ENCODE peak calls at places on chromosomes 12 and 14, in seven cellular contexts. One of them, this sample, is unnamed.

GRCh38 chr12:49416892-49417291 is 49.6 kb downstream of the SPATS2 start:
- DNase-seq in RKO: no peak
- DNase-seq in CD8-positive, alpha-beta T cell: no peak
- DNase-seq in NCI-H2107: no peak
- DNase-seq in activated naive CD4-positive, alpha-beta T cell treated with anti-CD3 and anti-CD28 coated beads, Interleukin-2, amount 10 ng/mL, durations not matched to agents 7 days and 5 days: no peak
- DNase-seq in astrocyte of the spinal cord: no peak
- DNase-seq in fibroblast of pulmonary artery: no peak
- DNase-seq in this sample: no peak

GRCh38 chr12:49985981-49986380 is 13.2 kb downstream of the AQP6 start:
- DNase-seq in RKO: no peak
- DNase-seq in CD8-positive, alpha-beta T cell: no peak
- DNase-seq in NCI-H2107: no peak
- DNase-seq in activated naive CD4-positive, alpha-beta T cell treated with anti-CD3 and anti-CD28 coated beads, Interleukin-2, amount 10 ng/mL, durations not matched to agents 7 days and 5 days: no peak
- DNase-seq in astrocyte of the spinal cord: peak; percentile 24
- DNase-seq in fibroblast of pulmonary artery: no peak
- DNase-seq in this sample: no peak

GRCh38 chr14:32507029-32507984 is 178.2 kb downstream of the AKAP6 start:
- DNase-seq in RKO: peak; percentile 33
- DNase-seq in CD8-positive, alpha-beta T cell: no peak
- DNase-seq in NCI-H2107: no peak
- DNase-seq in activated naive CD4-positive, alpha-beta T cell treated with anti-CD3 and anti-CD28 coated beads, Interleukin-2, amount 10 ng/mL, durations not matched to agents 7 days and 5 days: no peak
- DNase-seq in astrocyte of the spinal cord: peak; percentile 89
- DNase-seq in fibroblast of pulmonary artery: peak; percentile 77
- DNase-seq in this sample: peak; percentile 77

GRCh38 chr12:32284561-32284960 is 114.8 kb upstream of the FGD4 start:
- DNase-seq in RKO: no peak
- DNase-seq in CD8-positive, alpha-beta T cell: no peak
- DNase-seq in NCI-H2107: no peak
- DNase-seq in activated naive CD4-positive, alpha-beta T cell treated with anti-CD3 and anti-CD28 coated beads, Interleukin-2, amount 10 ng/mL, durations not matched to agents 7 days and 5 days: no peak
- DNase-seq in astrocyte of the spinal cord: no peak
- DNase-seq in fibroblast of pulmonary artery: no peak
- DNase-seq in this sample: no peak

GRCh38 chr14:102591372-102591943 is 991 bp upstream of the RCOR1 start:
- DNase-seq in RKO: peak; percentile 57
- DNase-seq in CD8-positive, alpha-beta T cell: peak; percentile 63
- DNase-seq in NCI-H2107: no peak
- DNase-seq in activated naive CD4-positive, alpha-beta T cell treated with anti-CD3 and anti-CD28 coated beads, Interleukin-2, amount 10 ng/mL, durations not matched to agents 7 days and 5 days: peak; percentile 54
- DNase-seq in astrocyte of the spinal cord: peak; percentile 40
- DNase-seq in fibroblast of pulmonary artery: no peak
- DNase-seq in this sample: peak; percentile 54

GRCh38 chr14:49220492-49220891 is 365.7 kb downstream of the RPS29 start:
- DNase-seq in RKO: no peak
- DNase-seq in CD8-positive, alpha-beta T cell: no peak
- DNase-seq in NCI-H2107: no peak
- DNase-seq in activated naive CD4-positive, alpha-beta T cell treated with anti-CD3 and anti-CD28 coated beads, Interleukin-2, amount 10 ng/mL, durations not matched to agents 7 days and 5 days: no peak
- DNase-seq in astrocyte of the spinal cord: peak; percentile 2
- DNase-seq in fibroblast of pulmonary artery: no peak
- DNase-seq in this sample: no peak

GRCh38 chr14:76922599-76922998 is 96.4 kb downstream of the LRRC74A start:
- DNase-seq in RKO: no peak
- DNase-seq in CD8-positive, alpha-beta T cell: no peak
- DNase-seq in NCI-H2107: no peak
- DNase-seq in activated naive CD4-positive, alpha-beta T cell treated with anti-CD3 and anti-CD28 coated beads, Interleukin-2, amount 10 ng/mL, durations not matched to agents 7 days and 5 days: no peak
- DNase-seq in astrocyte of the spinal cord: peak; percentile 33
- DNase-seq in fibroblast of pulmonary artery: peak; percentile 44
- DNase-seq in this sample: no peak

GRCh38 chr12:108798551-108799221 is 58.7 kb downstream of the SSH1 start:
- DNase-seq in RKO: no peak
- DNase-seq in CD8-positive, alpha-beta T cell: no peak
- DNase-seq in NCI-H2107: no peak
- DNase-seq in activated naive CD4-positive, alpha-beta T cell treated with anti-CD3 and anti-CD28 coated beads, Interleukin-2, amount 10 ng/mL, durations not matched to agents 7 days and 5 days: no peak
- DNase-seq in astrocyte of the spinal cord: peak; percentile 50
- DNase-seq in fibroblast of pulmonary artery: peak; percentile 65
- DNase-seq in this sample: no peak

GRCh38 chr12:93943766-93944165 is 204.6 kb upstream of the PLXNC1 start:
- DNase-seq in RKO: peak; percentile 1
- DNase-seq in CD8-positive, alpha-beta T cell: no peak
- DNase-seq in NCI-H2107: no peak
- DNase-seq in activated naive CD4-positive, alpha-beta T cell treated with anti-CD3 and anti-CD28 coated beads, Interleukin-2, amount 10 ng/mL, durations not matched to agents 7 days and 5 days: no peak
- DNase-seq in astrocyte of the spinal cord: no peak
- DNase-seq in fibroblast of pulmonary artery: peak; percentile 37
- DNase-seq in this sample: no peak

GRCh38 chr14:49306152-49306751 is 279.9 kb downstream of the RPS29 start:
- DNase-seq in RKO: peak; percentile 50
- DNase-seq in CD8-positive, alpha-beta T cell: no peak
- DNase-seq in NCI-H2107: no peak
- DNase-seq in activated naive CD4-positive, alpha-beta T cell treated with anti-CD3 and anti-CD28 coated beads, Interleukin-2, amount 10 ng/mL, durations not matched to agents 7 days and 5 days: no peak
- DNase-seq in astrocyte of the spinal cord: peak; percentile 16
- DNase-seq in fibroblast of pulmonary artery: peak; percentile 20
- DNase-seq in this sample: peak; percentile 36

GRCh38 chr12:48183876-48184548 is 568 bp downstream of the CCDC184 start:
- DNase-seq in RKO: no peak
- DNase-seq in CD8-positive, alpha-beta T cell: no peak
- DNase-seq in NCI-H2107: no peak
- DNase-seq in activated naive CD4-positive, alpha-beta T cell treated with anti-CD3 and anti-CD28 coated beads, Interleukin-2, amount 10 ng/mL, durations not matched to agents 7 days and 5 days: peak; percentile 37
- DNase-seq in astrocyte of the spinal cord: no peak
- DNase-seq in fibroblast of pulmonary artery: no peak
- DNase-seq in this sample: no peak

GRCh38 chr12:56518570-56518969 is 3.0 kb upstream of the RBMS2 start:
- DNase-seq in RKO: no peak
- DNase-seq in CD8-positive, alpha-beta T cell: no peak
- DNase-seq in NCI-H2107: no peak
- DNase-seq in activated naive CD4-positive, alpha-beta T cell treated with anti-CD3 and anti-CD28 coated beads, Interleukin-2, amount 10 ng/mL, durations not matched to agents 7 days and 5 days: no peak
- DNase-seq in astrocyte of the spinal cord: peak; percentile 28
- DNase-seq in fibroblast of pulmonary artery: peak; percentile 43
- DNase-seq in this sample: peak; percentile 83

GRCh38 chr14:51727526-51727925 is 75.8 kb downstream of the FRMD6 start:
- DNase-seq in RKO: no peak
- DNase-seq in CD8-positive, alpha-beta T cell: no peak
- DNase-seq in NCI-H2107: no peak
- DNase-seq in activated naive CD4-positive, alpha-beta T cell treated with anti-CD3 and anti-CD28 coated beads, Interleukin-2, amount 10 ng/mL, durations not matched to agents 7 days and 5 days: no peak
- DNase-seq in astrocyte of the spinal cord: no peak
- DNase-seq in fibroblast of pulmonary artery: no peak
- DNase-seq in this sample: no peak

GRCh38 chr14:77307099-77307496 is 13.6 kb downstream of the POMT2 start:
- DNase-seq in RKO: no peak
- DNase-seq in CD8-positive, alpha-beta T cell: no peak
- DNase-seq in NCI-H2107: no peak
- DNase-seq in activated naive CD4-positive, alpha-beta T cell treated with anti-CD3 and anti-CD28 coated beads, Interleukin-2, amount 10 ng/mL, durations not matched to agents 7 days and 5 days: no peak
- DNase-seq in astrocyte of the spinal cord: peak; percentile 34
- DNase-seq in fibroblast of pulmonary artery: no peak
- DNase-seq in this sample: no peak

GRCh38 chr12:1811281-1811947 is 9.0 kb upstream of the LRTM2 start:
- DNase-seq in RKO: no peak
- DNase-seq in CD8-positive, alpha-beta T cell: no peak
- DNase-seq in NCI-H2107: no peak
- DNase-seq in activated naive CD4-positive, alpha-beta T cell treated with anti-CD3 and anti-CD28 coated beads, Interleukin-2, amount 10 ng/mL, durations not matched to agents 7 days and 5 days: peak; percentile 51
- DNase-seq in astrocyte of the spinal cord: peak; percentile 32
- DNase-seq in fibroblast of pulmonary artery: peak; percentile 55
- DNase-seq in this sample: peak; percentile 98

GRCh38 chr12:115042341-115042740 is 358.4 kb upstream of the TBX3 start:
- DNase-seq in RKO: no peak
- DNase-seq in CD8-positive, alpha-beta T cell: no peak
- DNase-seq in NCI-H2107: no peak
- DNase-seq in activated naive CD4-positive, alpha-beta T cell treated with anti-CD3 and anti-CD28 coated beads, Interleukin-2, amount 10 ng/mL, durations not matched to agents 7 days and 5 days: no peak
- DNase-seq in astrocyte of the spinal cord: peak; percentile 7
- DNase-seq in fibroblast of pulmonary artery: no peak
- DNase-seq in this sample: no peak

GRCh38 chr14:31457665-31458659 is 656 bp upstream of the DTD2 start:
- DNase-seq in RKO: no peak
- DNase-seq in CD8-positive, alpha-beta T cell: no peak
- DNase-seq in NCI-H2107: no peak
- DNase-seq in activated naive CD4-positive, alpha-beta T cell treated with anti-CD3 and anti-CD28 coated beads, Interleukin-2, amount 10 ng/mL, durations not matched to agents 7 days and 5 days: no peak
- DNase-seq in astrocyte of the spinal cord: no peak
- DNase-seq in fibroblast of pulmonary artery: no peak
- DNase-seq in this sample: no peak

GRCh38 chr12:102847131-102847530 is 69.9 kb downstream of the PAH start:
- DNase-seq in RKO: no peak
- DNase-seq in CD8-positive, alpha-beta T cell: no peak
- DNase-seq in NCI-H2107: no peak
- DNase-seq in activated naive CD4-positive, alpha-beta T cell treated with anti-CD3 and anti-CD28 coated beads, Interleukin-2, amount 10 ng/mL, durations not matched to agents 7 days and 5 days: no peak
- DNase-seq in astrocyte of the spinal cord: no peak
- DNase-seq in fibroblast of pulmonary artery: no peak
- DNase-seq in this sample: no peak

GRCh38 chr14:104362761-104363605 is 216.6 kb upstream of the C14orf180 start:
- DNase-seq in RKO: no peak
- DNase-seq in CD8-positive, alpha-beta T cell: no peak
- DNase-seq in NCI-H2107: no peak
- DNase-seq in activated naive CD4-positive, alpha-beta T cell treated with anti-CD3 and anti-CD28 coated beads, Interleukin-2, amount 10 ng/mL, durations not matched to agents 7 days and 5 days: peak; percentile 14
- DNase-seq in astrocyte of the spinal cord: no peak
- DNase-seq in fibroblast of pulmonary artery: no peak
- DNase-seq in this sample: no peak

GRCh38 chr12:66103011-66103913 is 27.3 kb downstream of the LLPH start:
- DNase-seq in RKO: no peak
- DNase-seq in CD8-positive, alpha-beta T cell: no peak
- DNase-seq in NCI-H2107: no peak
- DNase-seq in activated naive CD4-positive, alpha-beta T cell treated with anti-CD3 and anti-CD28 coated beads, Interleukin-2, amount 10 ng/mL, durations not matched to agents 7 days and 5 days: no peak
- DNase-seq in astrocyte of the spinal cord: no peak
- DNase-seq in fibroblast of pulmonary artery: no peak
- DNase-seq in this sample: no peak

GRCh38 chr12:64656429-64656828 is 46.1 kb downstream of the RASSF3 start:
- DNase-seq in RKO: no peak
- DNase-seq in CD8-positive, alpha-beta T cell: peak; percentile 34
- DNase-seq in NCI-H2107: no peak
- DNase-seq in activated naive CD4-positive, alpha-beta T cell treated with anti-CD3 and anti-CD28 coated beads, Interleukin-2, amount 10 ng/mL, durations not matched to agents 7 days and 5 days: no peak
- DNase-seq in astrocyte of the spinal cord: no peak
- DNase-seq in fibroblast of pulmonary artery: no peak
- DNase-seq in this sample: no peak

GRCh38 chr12:124856842-124857178 is 6.9 kb downstream of the SCARB1 start:
- DNase-seq in RKO: no peak
- DNase-seq in CD8-positive, alpha-beta T cell: no peak
- DNase-seq in NCI-H2107: no peak
- DNase-seq in activated naive CD4-positive, alpha-beta T cell treated with anti-CD3 and anti-CD28 coated beads, Interleukin-2, amount 10 ng/mL, durations not matched to agents 7 days and 5 days: no peak
- DNase-seq in astrocyte of the spinal cord: no peak
- DNase-seq in fibroblast of pulmonary artery: no peak
- DNase-seq in this sample: no peak

GRCh38 chr12:26870491-26871419 is 37.8 kb upstream of the ITPR2 start:
- DNase-seq in RKO: no peak
- DNase-seq in CD8-positive, alpha-beta T cell: no peak
- DNase-seq in NCI-H2107: peak; percentile 37
- DNase-seq in activated naive CD4-positive, alpha-beta T cell treated with anti-CD3 and anti-CD28 coated beads, Interleukin-2, amount 10 ng/mL, durations not matched to agents 7 days and 5 days: no peak
- DNase-seq in astrocyte of the spinal cord: peak; percentile 7
- DNase-seq in fibroblast of pulmonary artery: peak; percentile 91
- DNase-seq in this sample: no peak

GRCh38 chr14:39469094-39469710 is 37.0 kb upstream of the FBXO33 start:
- DNase-seq in RKO: peak; percentile 15
- DNase-seq in CD8-positive, alpha-beta T cell: peak; percentile 52
- DNase-seq in NCI-H2107: no peak
- DNase-seq in activated naive CD4-positive, alpha-beta T cell treated with anti-CD3 and anti-CD28 coated beads, Interleukin-2, amount 10 ng/mL, durations not matched to agents 7 days and 5 days: peak; percentile 34
- DNase-seq in astrocyte of the spinal cord: no peak
- DNase-seq in fibroblast of pulmonary artery: peak; percentile 21
- DNase-seq in this sample: no peak

GRCh38 chr12:45655186-45655585 is 74.3 kb upstream of the ARID2 start:
- DNase-seq in RKO: peak; percentile 14
- DNase-seq in CD8-positive, alpha-beta T cell: peak; percentile 70
- DNase-seq in NCI-H2107: no peak
- DNase-seq in activated naive CD4-positive, alpha-beta T cell treated with anti-CD3 and anti-CD28 coated beads, Interleukin-2, amount 10 ng/mL, durations not matched to agents 7 days and 5 days: peak; percentile 78
- DNase-seq in astrocyte of the spinal cord: no peak
- DNase-seq in fibroblast of pulmonary artery: peak; percentile 36
- DNase-seq in this sample: peak; percentile 7

GRCh38 chr12:49941556-49942511 is 8.7 kb upstream of the AQP2 start:
- DNase-seq in RKO: no peak
- DNase-seq in CD8-positive, alpha-beta T cell: no peak
- DNase-seq in NCI-H2107: no peak
- DNase-seq in activated naive CD4-positive, alpha-beta T cell treated with anti-CD3 and anti-CD28 coated beads, Interleukin-2, amount 10 ng/mL, durations not matched to agents 7 days and 5 days: no peak
- DNase-seq in astrocyte of the spinal cord: no peak
- DNase-seq in fibroblast of pulmonary artery: no peak
- DNase-seq in this sample: no peak

GRCh38 chr14:34023824-34024767 is 73.2 kb upstream of the EGLN3 start:
- DNase-seq in RKO: no peak
- DNase-seq in CD8-positive, alpha-beta T cell: no peak
- DNase-seq in NCI-H2107: no peak
- DNase-seq in activated naive CD4-positive, alpha-beta T cell treated with anti-CD3 and anti-CD28 coated beads, Interleukin-2, amount 10 ng/mL, durations not matched to agents 7 days and 5 days: no peak
- DNase-seq in astrocyte of the spinal cord: no peak
- DNase-seq in fibroblast of pulmonary artery: no peak
- DNase-seq in this sample: peak; percentile 90

GRCh38 chr14:24409217-24409616 is 10.4 kb downstream of the NYNRIN start:
- DNase-seq in RKO: no peak
- DNase-seq in CD8-positive, alpha-beta T cell: no peak
- DNase-seq in NCI-H2107: no peak
- DNase-seq in activated naive CD4-positive, alpha-beta T cell treated with anti-CD3 and anti-CD28 coated beads, Interleukin-2, amount 10 ng/mL, durations not matched to agents 7 days and 5 days: no peak
- DNase-seq in astrocyte of the spinal cord: no peak
- DNase-seq in fibroblast of pulmonary artery: no peak
- DNase-seq in this sample: no peak

GRCh38 chr12:46332260-46332659 is 40.3 kb downstream of the SLC38A2 start:
- DNase-seq in RKO: no peak
- DNase-seq in CD8-positive, alpha-beta T cell: no peak
- DNase-seq in NCI-H2107: no peak
- DNase-seq in activated naive CD4-positive, alpha-beta T cell treated with anti-CD3 and anti-CD28 coated beads, Interleukin-2, amount 10 ng/mL, durations not matched to agents 7 days and 5 days: no peak
- DNase-seq in astrocyte of the spinal cord: peak; percentile 44
- DNase-seq in fibroblast of pulmonary artery: peak; percentile 42
- DNase-seq in this sample: peak; percentile 65

GRCh38 chr12:19018302-19018980 is 111.1 kb upstream of the PLEKHA5 start:
- DNase-seq in RKO: no peak
- DNase-seq in CD8-positive, alpha-beta T cell: no peak
- DNase-seq in NCI-H2107: no peak
- DNase-seq in activated naive CD4-positive, alpha-beta T cell treated with anti-CD3 and anti-CD28 coated beads, Interleukin-2, amount 10 ng/mL, durations not matched to agents 7 days and 5 days: no peak
- DNase-seq in astrocyte of the spinal cord: peak; percentile 85
- DNase-seq in fibroblast of pulmonary artery: peak; percentile 89
- DNase-seq in this sample: no peak

GRCh38 chr14:94571950-94572349 is 9.3 kb upstream of the SERPINA5 start:
- DNase-seq in RKO: no peak
- DNase-seq in CD8-positive, alpha-beta T cell: no peak
- DNase-seq in NCI-H2107: no peak
- DNase-seq in activated naive CD4-positive, alpha-beta T cell treated with anti-CD3 and anti-CD28 coated beads, Interleukin-2, amount 10 ng/mL, durations not matched to agents 7 days and 5 days: no peak
- DNase-seq in astrocyte of the spinal cord: peak; percentile 28
- DNase-seq in fibroblast of pulmonary artery: peak; percentile 57
- DNase-seq in this sample: no peak

GRCh38 chr12:9740109-9740750 is 7.3 kb upstream of the CLECL1 start:
- DNase-seq in RKO: no peak
- DNase-seq in CD8-positive, alpha-beta T cell: no peak
- DNase-seq in NCI-H2107: no peak
- DNase-seq in activated naive CD4-positive, alpha-beta T cell treated with anti-CD3 and anti-CD28 coated beads, Interleukin-2, amount 10 ng/mL, durations not matched to agents 7 days and 5 days: peak; percentile 52
- DNase-seq in astrocyte of the spinal cord: no peak
- DNase-seq in fibroblast of pulmonary artery: no peak
- DNase-seq in this sample: no peak

GRCh38 chr14:102761206-102761605 is 16.0 kb upstream of the TRAF3 start:
- DNase-seq in RKO: no peak
- DNase-seq in CD8-positive, alpha-beta T cell: no peak
- DNase-seq in NCI-H2107: no peak
- DNase-seq in activated naive CD4-positive, alpha-beta T cell treated with anti-CD3 and anti-CD28 coated beads, Interleukin-2, amount 10 ng/mL, durations not matched to agents 7 days and 5 days: no peak
- DNase-seq in astrocyte of the spinal cord: no peak
- DNase-seq in fibroblast of pulmonary artery: no peak
- DNase-seq in this sample: no peak

GRCh38 chr14:58876613-58877012 is 238.9 kb downstream of the DACT1 start:
- DNase-seq in RKO: no peak
- DNase-seq in CD8-positive, alpha-beta T cell: no peak
- DNase-seq in NCI-H2107: no peak
- DNase-seq in activated naive CD4-positive, alpha-beta T cell treated with anti-CD3 and anti-CD28 coated beads, Interleukin-2, amount 10 ng/mL, durations not matched to agents 7 days and 5 days: no peak
- DNase-seq in astrocyte of the spinal cord: no peak
- DNase-seq in fibroblast of pulmonary artery: peak; percentile 91
- DNase-seq in this sample: no peak

GRCh38 chr14:22928237-22929103 is 706 bp downstream of the PRMT5 start:
- DNase-seq in RKO: peak; percentile 48
- DNase-seq in CD8-positive, alpha-beta T cell: no peak
- DNase-seq in NCI-H2107: no peak
- DNase-seq in activated naive CD4-positive, alpha-beta T cell treated with anti-CD3 and anti-CD28 coated beads, Interleukin-2, amount 10 ng/mL, durations not matched to agents 7 days and 5 days: peak; percentile 22
- DNase-seq in astrocyte of the spinal cord: no peak
- DNase-seq in fibroblast of pulmonary artery: no peak
- DNase-seq in this sample: no peak

GRCh38 chr14:92630367-92630766 is 116.8 kb downstream of the RIN3 start:
- DNase-seq in RKO: no peak
- DNase-seq in CD8-positive, alpha-beta T cell: no peak
- DNase-seq in NCI-H2107: no peak
- DNase-seq in activated naive CD4-positive, alpha-beta T cell treated with anti-CD3 and anti-CD28 coated beads, Interleukin-2, amount 10 ng/mL, durations not matched to agents 7 days and 5 days: no peak
- DNase-seq in astrocyte of the spinal cord: no peak
- DNase-seq in fibroblast of pulmonary artery: no peak
- DNase-seq in this sample: no peak